ENCODE peak calls at places on chromosomes 6 and 20, in seven cellular contexts. W is activated CD8-positive, alpha-beta T cell treated with anti-CD3 and anti-CD28 coated beads, Interleukin-2, amount 10 ng/mL, durations not matched to agents 7 days and 5 days; Q is NCI-H1105; F is fibroblast of lung; K is HEK293T; D is NCI-H1417; B is left colon. N is an unnamed sample.
A peak's percentile ranks its signal among the peaks of the same experiment; 100 is the strongest.

GRCh38 chr6:126926926-126927325 is 191.5 kb upstream of the RSPO3 start:
- DNase-seq in W (no peak), Q (no peak), F (no peak), K (no peak), D (no peak), B (no peak), N (no peak)

GRCh38 chr6:35142578-35142977 is 1.4 kb upstream of the TCP11 start:
- DNase-seq in W (no peak), Q (no peak), F (peak; percentile 18), K (no peak), D (no peak), B (no peak), N (no peak)

GRCh38 chr20:38260378-38261053 is at the start of gene KIAA1755:
- DNase-seq in W (no peak), Q (no peak), F (no peak), K (no peak), D (peak; percentile 70), B (no peak), N (peak; percentile 40)

GRCh38 chr6:67717281-67717680 is 917.8 kb upstream of the ADGRB3 start:
- DNase-seq in W (no peak), Q (no peak), F (peak; percentile 52), K (no peak), D (no peak), B (no peak), N (no peak)

GRCh38 chr20:11207749-11208502 is 534.1 kb upstream of the JAG1 start:
- DNase-seq in W (no peak), Q (no peak), F (no peak), K (no peak), D (no peak), B (no peak), N (no peak)

GRCh38 chr20:58969439-58969838 is 11.6 kb upstream of the NELFCD start:
- DNase-seq in W (no peak), Q (no peak), F (no peak), K (no peak), D (no peak), B (no peak), N (no peak)

GRCh38 chr6:33812669-33813068 is 8.9 kb upstream of the MLN start:
- DNase-seq in W (peak; percentile 65), Q (no peak), F (peak; percentile 51), K (peak; percentile 71), D (peak; percentile 91), B (no peak), N (peak; percentile 25)

GRCh38 chr20:48823960-48824497 is 3.8 kb downstream of the PREX1 start:
- DNase-seq in W (peak; percentile 66), Q (no peak), F (peak; percentile 27), K (no peak), D (no peak), B (no peak), N (no peak)

GRCh38 chr6:11909696-11910132 is 102.4 kb upstream of the HIVEP1 start:
- DNase-seq in W (no peak), Q (no peak), F (no peak), K (no peak), D (no peak), B (no peak), N (no peak)

GRCh38 chr20:45229264-45230056 is 8.3 kb downstream of the SEMG2 start:
- DNase-seq in W (peak; percentile 60), Q (no peak), F (no peak), K (peak; percentile 34), D (peak; percentile 31), B (peak; percentile 57), N (no peak)

GRCh38 chr20:9699181-9699580 is 139.7 kb downstream of the PAK5 start:
- DNase-seq in W (no peak), Q (no peak), F (no peak), K (no peak), D (no peak), B (no peak), N (no peak)

N was measured in heart left ventricle.